ENCODE peak calls at places on chromosomes 13 and 19, in five cellular contexts. One of them, this sample, is unnamed.

GRCh38 chr19:3108775-3109174 is 14.6 kb downstream of the GNA11 start:
- DNase-seq in T-helper 17 cell: peak
- DNase-seq in HEK293T: peak
- DNase-seq in skeletal muscle cell: no peak
- DNase-seq in DMS79 treated with DMSO at 0.1 percent for 48 hours: peak
- DNase-seq in this sample: peak

GRCh38 chr19:53102701-53103140 is 501 bp downstream of the ZNF160 start:
- DNase-seq in skeletal muscle cell: peak
- DNase-seq in DMS79 treated with DMSO at 0.1 percent for 48 hours: peak
- DNase-seq in T-helper 17 cell: no peak
- DNase-seq in HEK293T: no peak
- DNase-seq in this sample: peak

GRCh38 chr13:25927363-25927762 is 124.5 kb downstream of the SHISA2 start:
- DNase-seq in HEK293T: no peak
- DNase-seq in DMS79 treated with DMSO at 0.1 percent for 48 hours: no peak
- DNase-seq in skeletal muscle cell: no peak
- DNase-seq in T-helper 17 cell: no peak
- DNase-seq in this sample: no peak

GRCh38 chr19:40805258-40805868 is 6.4 kb downstream of the EGLN2 start:
- DNase-seq in T-helper 17 cell: no peak
- DNase-seq in skeletal muscle cell: no peak
- DNase-seq in DMS79 treated with DMSO at 0.1 percent for 48 hours: no peak
- DNase-seq in HEK293T: no peak
- DNase-seq in this sample: no peak

GRCh38 chr13:46172531-46172991 is 9.4 kb downstream of the LCP1 start:
- DNase-seq in DMS79 treated with DMSO at 0.1 percent for 48 hours: no peak
- DNase-seq in T-helper 17 cell: peak
- DNase-seq in skeletal muscle cell: no peak
- DNase-seq in HEK293T: no peak
- DNase-seq in this sample: no peak

GRCh38 chr19:14349426-14349825 is 31.8 kb upstream of the ADGRE5 start:
- DNase-seq in T-helper 17 cell: no peak
- DNase-seq in HEK293T: no peak
- DNase-seq in DMS79 treated with DMSO at 0.1 percent for 48 hours: no peak
- DNase-seq in skeletal muscle cell: no peak
- DNase-seq in this sample: no peak

GRCh38 chr19:1170938-1171754 is 2.9 kb downstream of the SBNO2 start:
- DNase-seq in T-helper 17 cell: no peak
- DNase-seq in DMS79 treated with DMSO at 0.1 percent for 48 hours: no peak
- DNase-seq in HEK293T: no peak
- DNase-seq in skeletal muscle cell: no peak
- DNase-seq in this sample: no peak

GRCh38 chr13:110436786-110437370 is 124.6 kb downstream of the RAB20 start:
- DNase-seq in T-helper 17 cell: no peak
- DNase-seq in HEK293T: no peak
- DNase-seq in DMS79 treated with DMSO at 0.1 percent for 48 hours: no peak
- DNase-seq in skeletal muscle cell: no peak
- DNase-seq in this sample: no peak

GRCh38 chr13:109816112-109816978 is 30.0 kb upstream of the IRS2 start:
- DNase-seq in DMS79 treated with DMSO at 0.1 percent for 48 hours: peak
- DNase-seq in HEK293T: no peak
- DNase-seq in skeletal muscle cell: no peak
- DNase-seq in T-helper 17 cell: no peak
- DNase-seq in this sample: peak

GRCh38 chr13:45554604-45555109 is 60.9 kb downstream of the ERICH6B start:
- DNase-seq in skeletal muscle cell: no peak
- DNase-seq in T-helper 17 cell: no peak
- DNase-seq in DMS79 treated with DMSO at 0.1 percent for 48 hours: no peak
- DNase-seq in HEK293T: no peak
- DNase-seq in this sample: no peak

GRCh38 chr13:73141292-73141771 is 82.5 kb downstream of the KLF5 start:
- DNase-seq in HEK293T: no peak
- DNase-seq in T-helper 17 cell: no peak
- DNase-seq in skeletal muscle cell: no peak
- DNase-seq in DMS79 treated with DMSO at 0.1 percent for 48 hours: no peak
- DNase-seq in this sample: no peak

GRCh38 chr13:37706041-37706440 is 107.5 kb upstream of the POSTN start:
- DNase-seq in HEK293T: no peak
- DNase-seq in skeletal muscle cell: no peak
- DNase-seq in T-helper 17 cell: no peak
- DNase-seq in DMS79 treated with DMSO at 0.1 percent for 48 hours: no peak
- DNase-seq in this sample: no peak

GRCh38 chr13:64314286-64314685 is 2898.6 kb upstream of the PCDH20 start:
- DNase-seq in T-helper 17 cell: no peak
- DNase-seq in HEK293T: no peak
- DNase-seq in DMS79 treated with DMSO at 0.1 percent for 48 hours: no peak
- DNase-seq in skeletal muscle cell: peak
- DNase-seq in this sample: no peak

GRCh38 chr13:50396001-50396400 is 380.8 kb downstream of the KCNRG start:
- DNase-seq in skeletal muscle cell: no peak
- DNase-seq in T-helper 17 cell: no peak
- DNase-seq in HEK293T: no peak
- DNase-seq in DMS79 treated with DMSO at 0.1 percent for 48 hours: no peak
- DNase-seq in this sample: no peak

GRCh38 chr13:35923347-35923746 is 207.8 kb downstream of the DCLK1 start:
- DNase-seq in DMS79 treated with DMSO at 0.1 percent for 48 hours: no peak
- DNase-seq in skeletal muscle cell: peak
- DNase-seq in HEK293T: no peak
- DNase-seq in T-helper 17 cell: no peak
- DNase-seq in this sample: no peak

GRCh38 chr13:49927755-49928154 is 8.4 kb downstream of the SPRYD7 start:
- DNase-seq in skeletal muscle cell: no peak
- DNase-seq in HEK293T: no peak
- DNase-seq in DMS79 treated with DMSO at 0.1 percent for 48 hours: no peak
- DNase-seq in T-helper 17 cell: no peak
- DNase-seq in this sample: peak

GRCh38 chr19:6402834-6403608 is 10.1 kb upstream of the GTF2F1 start:
- DNase-seq in T-helper 17 cell: no peak
- DNase-seq in skeletal muscle cell: peak
- DNase-seq in HEK293T: no peak
- DNase-seq in DMS79 treated with DMSO at 0.1 percent for 48 hours: peak
- DNase-seq in this sample: peak

GRCh38 chr19:28569132-28570114 is 643.5 kb downstream of the UQCRFS1 start:
- DNase-seq in HEK293T: no peak
- DNase-seq in T-helper 17 cell: no peak
- DNase-seq in skeletal muscle cell: no peak
- DNase-seq in DMS79 treated with DMSO at 0.1 percent for 48 hours: no peak
- DNase-seq in this sample: no peak

This sample was measured in stromal cell of bone marrow.